ENCODE peak calls at places on chromosomes 12 and 14, in five cellular contexts. P, J, Q, B and T are unnamed samples.

GRCh38 chr12:29741342-29742241 is 42.1 kb downstream of the TMTC1 start:
- DNase-seq in P (no peak), J (peak), Q (peak), B (no peak), T (no peak)

GRCh38 chr14:85444685-85445084 is 85.3 kb upstream of the FLRT2 start:
- DNase-seq in B (no peak), P (no peak), Q (peak), J (no peak), T (no peak)

GRCh38 chr12:88122666-88123065 is 19.2 kb downstream of the CEP290 start:
- DNase-seq in B (no peak), Q (no peak), P (no peak), J (no peak), T (no peak)

GRCh38 chr14:26163761-26164160 is 434.1 kb downstream of the NOVA1 start:
- DNase-seq in P (peak), Q (peak), B (no peak), J (peak), T (no peak)

GRCh38 chr12:46380881-46381280 is 8.3 kb upstream of the SLC38A2 start:
- DNase-seq in Q (no peak), J (no peak), B (no peak), P (no peak), T (no peak)

GRCh38 chr12:89468648-89469326 is 55.8 kb downstream of the GALNT4 start:
- DNase-seq in Q (no peak), B (no peak), J (no peak), P (no peak), T (no peak)

GRCh38 chr12:6416596-6416995 is 28.2 kb upstream of the CD27 start:
- DNase-seq in P (no peak), J (no peak), B (no peak), Q (no peak), T (no peak)

GRCh38 chr12:129083121-129083520 is 229.8 kb downstream of the GLT1D1 start:
- DNase-seq in Q (no peak), J (no peak), B (no peak), P (no peak), T (no peak)

GRCh38 chr14:68628605-68629310 is 164.1 kb downstream of the ZFP36L1 start:
- DNase-seq in Q (no peak), B (no peak), J (peak), P (no peak), T (peak)

GRCh38 chr12:12903642-12904609 is 12.6 kb downstream of the GPRC5A start:
- DNase-seq in P (peak), Q (no peak), B (no peak), J (peak), T (no peak)

GRCh38 chr12:19181666-19182426 is 52.3 kb downstream of the PLEKHA5 start:
- DNase-seq in B (no peak), Q (peak), J (no peak), P (no peak), T (no peak)

GRCh38 chr14:38716871-38717270 is 386.2 kb downstream of the SEC23A start:
- DNase-seq in P (no peak), B (no peak), J (no peak), Q (no peak), T (no peak)

GRCh38 chr12:103803847-103804246 is 37.2 kb downstream of the NT5DC3 start:
- DNase-seq in P (no peak), J (no peak), B (no peak), Q (no peak), T (no peak)

GRCh38 chr12:2689393-2689792 is 105.4 kb upstream of the FKBP4 start:
- DNase-seq in Q (no peak), B (peak), P (no peak), J (no peak), T (peak)

GRCh38 chr12:468671-469389 is 9.1 kb downstream of the B4GALNT3 start:
- DNase-seq in P (no peak), J (no peak), B (no peak), Q (no peak), T (no peak)

GRCh38 chr12:60176891-60177290 is 581.1 kb downstream of the SLC16A7 start:
- DNase-seq in P (no peak), B (no peak), Q (no peak), J (no peak), T (no peak)

GRCh38 chr12:109773384-109774011 is 59.7 kb downstream of the TRPV4 start:
- DNase-seq in B (peak), J (peak), Q (no peak), P (no peak), T (no peak)

GRCh38 chr12:105060715-105061378 is 23.4 kb downstream of the ALDH1L2 start:
- DNase-seq in J (peak), P (no peak), B (no peak), Q (no peak), T (no peak)

GRCh38 chr12:7219599-7220243 is 30.2 kb downstream of the PEX5 start:
- DNase-seq in Q (peak), J (peak), B (no peak), P (peak), T (no peak)

GRCh38 chr12:44668443-44668842 is 207.7 kb downstream of the NELL2 start:
- DNase-seq in P (no peak), B (no peak), Q (no peak), J (no peak), T (no peak)

GRCh38 chr12:85630851-85631250 is 205.4 kb downstream of the RASSF9 start:
- DNase-seq in Q (no peak), J (no peak), B (no peak), P (no peak), T (no peak)

GRCh38 chr12:46524778-46525177 is 152.2 kb upstream of the SLC38A2 start:
- DNase-seq in Q (peak), B (no peak), J (peak), P (no peak), T (no peak)

GRCh38 chr12:104816845-104817503 is 141.1 kb downstream of the SLC41A2 start:
- DNase-seq in J (peak), P (no peak), Q (peak), B (no peak), T (no peak)

GRCh38 chr14:22536853-22537338 is 52.1 kb downstream of the DAD1 start:
- DNase-seq in P (no peak), J (peak), Q (peak), B (no peak), T (no peak)

GRCh38 chr12:131862994-131863710 is 31.3 kb upstream of the ULK1 start:
- DNase-seq in P (no peak), B (no peak), Q (no peak), J (no peak), T (no peak)

GRCh38 chr14:102221026-102221425 is 81.3 kb downstream of the WDR20 start:
- DNase-seq in J (peak), P (no peak), Q (peak), B (peak), T (no peak)

GRCh38 chr12:104457746-104458644 is 1.2 kb downstream of the CHST11 start:
- DNase-seq in Q (no peak), J (no peak), P (peak), B (no peak), T (no peak)

GRCh38 chr12:14171111-14171510 is 189.7 kb upstream of the GRIN2B start:
- DNase-seq in J (no peak), P (no peak), Q (no peak), B (no peak), T (no peak)

GRCh38 chr12:59716049-59716448 is 120.2 kb downstream of the SLC16A7 start:
- DNase-seq in J (no peak), Q (peak), B (no peak), P (no peak), T (no peak)

GRCh38 chr14:22837059-22837749 is 819 bp downstream of the MMP14 start:
- DNase-seq in P (no peak), J (no peak), Q (peak), B (no peak), T (no peak)

GRCh38 chr12:108689314-108690190 is 41.8 kb downstream of the CORO1C start:
- DNase-seq in J (no peak), Q (peak), B (no peak), P (no peak), T (no peak)

GRCh38 chr14:20631821-20632389 is 9.6 kb downstream of the OR6S1 start:
- DNase-seq in J (peak), Q (peak), P (peak), B (no peak), T (no peak)

DNA sequence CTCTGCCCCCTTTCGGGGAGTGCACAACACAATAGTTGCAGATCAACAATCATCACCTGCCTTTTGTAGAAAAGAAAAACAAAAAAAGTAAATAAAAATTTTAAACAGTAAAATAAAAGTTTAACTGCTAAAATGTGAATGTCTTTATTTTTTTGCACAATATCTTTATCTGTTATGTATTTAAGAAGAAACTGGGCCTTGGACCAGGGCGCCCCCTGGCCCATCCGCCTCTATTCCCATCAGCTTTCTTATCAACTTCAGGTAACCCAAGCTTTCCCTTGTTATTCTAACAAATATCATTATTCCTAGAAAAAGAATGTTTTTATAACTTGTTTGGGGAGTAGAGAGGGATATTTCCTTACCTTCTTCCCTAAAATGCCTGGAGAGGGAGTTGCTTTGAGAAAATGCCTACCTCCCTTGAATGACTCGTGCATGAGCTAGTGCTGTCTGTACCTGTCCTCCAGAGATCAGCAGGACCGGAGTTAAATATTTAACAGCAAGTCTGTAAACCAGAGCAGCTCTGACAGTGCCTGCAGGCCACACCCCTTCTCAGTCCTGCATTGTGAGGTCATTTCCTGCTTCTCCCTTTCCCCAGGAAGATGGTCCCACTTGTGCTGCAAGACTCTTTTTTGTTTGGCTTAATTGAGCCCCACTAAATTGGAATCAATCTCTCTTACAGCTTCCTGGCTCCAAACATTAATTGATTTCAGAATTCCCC is 192.8 kb upstream of the RGS6 start:
- DNase-seq in P (peak), J (peak), Q (peak), B (no peak), T (no peak)
- TF ChIP-seq CTCF in P (no peak), J (peak), Q (no peak), B (peak), T (no peak)

GRCh38 chr14:90599748-90600507 is 203.1 kb downstream of the CALM1 start:
- DNase-seq in B (no peak), J (peak), Q (peak), P (no peak), T (no peak)
- TF ChIP-seq CTCF in B (peak), J (peak), Q (peak), P (no peak), T (no peak)

DNA sequence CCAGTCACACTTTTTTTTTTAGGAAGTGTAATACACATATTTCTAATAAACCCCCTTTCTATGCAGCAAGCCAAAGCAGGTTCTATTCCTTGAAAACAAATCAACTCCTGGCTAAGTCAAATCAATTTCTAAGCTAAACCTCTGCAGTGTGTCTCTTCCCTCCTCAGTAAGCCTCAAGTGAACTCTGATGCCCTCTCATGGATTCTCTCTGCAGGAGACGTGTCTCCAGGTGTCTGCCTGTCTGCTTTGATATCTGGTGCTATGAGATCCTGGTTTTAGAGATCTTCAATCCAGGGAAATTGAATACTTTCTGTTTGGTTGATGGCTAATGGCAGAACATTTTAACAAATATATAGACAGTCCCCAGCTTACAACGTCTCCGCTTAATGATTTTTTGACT is 791.7 kb downstream of the AACS start:
- DNase-seq in J (no peak), Q (no peak), B (no peak), P (no peak), T (no peak)
- TF ChIP-seq CTCF in J (no peak), Q (no peak), B (no peak), P (no peak), T (no peak)

GRCh38 chr14:92690171-92691011 is 58.0 kb downstream of the LGMN start:
- DNase-seq in B (peak), Q (peak), P (peak), J (peak), T (no peak)
- TF ChIP-seq CTCF in B (peak), Q (peak), P (peak), J (peak), T (no peak)

GRCh38 chr14:50055461-50056228 is 60.7 kb downstream of the VCPKMT start:
- DNase-seq in B (peak), J (no peak), P (no peak), Q (no peak), T (no peak)
- TF ChIP-seq CTCF in B (peak), J (peak), P (no peak), Q (no peak), T (no peak)

GRCh38 chr12:113314121-113314529 is 20.8 kb downstream of the SLC8B1 start:
- DNase-seq in Q (no peak), B (no peak), J (no peak), P (no peak), T (no peak)

GRCh38 chr12:113306382-113306781 is 28.5 kb downstream of the SLC8B1 start:
- DNase-seq in P (no peak), Q (no peak), B (no peak), J (no peak), T (no peak)

GRCh38 chr12:113305281-113305856 is 29.5 kb downstream of the SLC8B1 start:
- DNase-seq in Q (no peak), P (no peak), B (no peak), J (no peak), T (no peak)

GRCh38 chr12:113315358-113315757 is 19.6 kb downstream of the SLC8B1 start:
- DNase-seq in B (no peak), Q (no peak), J (no peak), P (no peak), T (no peak)

GRCh38 chr12:113310489-113310888 is 24.4 kb downstream of the SLC8B1 start:
- DNase-seq in Q (no peak), B (no peak), J (no peak), P (no peak), T (no peak)
- TF ChIP-seq CTCF in Q (no peak), B (peak), J (peak), P (no peak), T (no peak)